ENCODE peak calls at places on chromosome 2, in six cellular contexts. One of them, this sample, is unnamed.

GRCh38 chr2:20443276-20443920 is 3.5 kb upstream of the RHOB start:
- DNase-seq in fibroblast of lung: peak; percentile 76
- DNase-seq in pancreas: peak; percentile 47
- DNase-seq in thoracic aorta: no peak
- DNase-seq in HepG2: peak; percentile 77
- DNase-seq in coronary artery: peak; percentile 75
- DNase-seq in this sample: no peak

GRCh38 chr2:237581751-237582746 is 8.5 kb downstream of the RAB17 start:
- DNase-seq in pancreas: peak; percentile 47
- DNase-seq in fibroblast of lung: peak; percentile 81
- DNase-seq in thoracic aorta: peak; percentile 59
- DNase-seq in HepG2: peak; percentile 82
- DNase-seq in coronary artery: peak; percentile 86
- DNase-seq in this sample: no peak

GRCh38 chr2:38599706-38600105 is 3.0 kb downstream of the HNRNPLL start:
- DNase-seq in pancreas: no peak
- DNase-seq in coronary artery: no peak
- DNase-seq in fibroblast of lung: no peak
- DNase-seq in thoracic aorta: no peak
- DNase-seq in HepG2: peak; percentile 97
- DNase-seq in this sample: no peak

GRCh38 chr2:159098815-159099455 is 130.5 kb downstream of the TANC1 start:
- DNase-seq in coronary artery: no peak
- DNase-seq in fibroblast of lung: no peak
- DNase-seq in thoracic aorta: no peak
- DNase-seq in pancreas: no peak
- DNase-seq in HepG2: peak; percentile 18
- DNase-seq in this sample: no peak

GRCh38 chr2:116510117-116510671 is 1304.3 kb upstream of the DDX18 start:
- DNase-seq in pancreas: no peak
- DNase-seq in thoracic aorta: no peak
- DNase-seq in coronary artery: no peak
- DNase-seq in HepG2: peak; percentile 14
- DNase-seq in fibroblast of lung: no peak
- DNase-seq in this sample: no peak

GRCh38 chr2:205766765-205767359 is 84.6 kb downstream of the NRP2 start:
- DNase-seq in pancreas: no peak
- DNase-seq in fibroblast of lung: peak; percentile 77
- DNase-seq in thoracic aorta: no peak
- DNase-seq in coronary artery: no peak
- DNase-seq in HepG2: peak; percentile 55
- DNase-seq in this sample: no peak

GRCh38 chr2:215728504-215729065 is 284.8 kb downstream of the MREG start:
- DNase-seq in coronary artery: peak; percentile 78
- DNase-seq in thoracic aorta: no peak
- DNase-seq in fibroblast of lung: peak; percentile 99
- DNase-seq in pancreas: no peak
- DNase-seq in HepG2: peak; percentile 34
- DNase-seq in this sample: peak; percentile 72

GRCh38 chr2:100742884-100743283 is 77.1 kb upstream of the NPAS2 start:
- DNase-seq in HepG2: peak; percentile 27
- DNase-seq in thoracic aorta: no peak
- DNase-seq in pancreas: no peak
- DNase-seq in coronary artery: no peak
- DNase-seq in fibroblast of lung: peak; percentile 98
- DNase-seq in this sample: peak; percentile 92

GRCh38 chr2:148130571-148130970 is 109.7 kb downstream of the MBD5 start:
- DNase-seq in HepG2: peak; percentile 34
- DNase-seq in coronary artery: no peak
- DNase-seq in pancreas: no peak
- DNase-seq in thoracic aorta: no peak
- DNase-seq in fibroblast of lung: peak; percentile 27
- DNase-seq in this sample: peak; percentile 15

GRCh38 chr2:174485763-174486613 is 841 bp downstream of the GPR155 start:
- DNase-seq in pancreas: peak; percentile 53
- DNase-seq in thoracic aorta: no peak
- DNase-seq in HepG2: no peak
- DNase-seq in fibroblast of lung: peak; percentile 64
- DNase-seq in coronary artery: no peak
- DNase-seq in this sample: peak; percentile 41

GRCh38 chr2:233210843-233211600 is 40.5 kb upstream of the ATG16L1 start:
- DNase-seq in pancreas: peak; percentile 48
- DNase-seq in coronary artery: no peak
- DNase-seq in HepG2: no peak
- DNase-seq in fibroblast of lung: peak; percentile 92
- DNase-seq in thoracic aorta: no peak
- DNase-seq in this sample: peak; percentile 82

GRCh38 chr2:222582931-222583330 is 73.0 kb downstream of the FARSB start:
- DNase-seq in fibroblast of lung: no peak
- DNase-seq in HepG2: peak; percentile 23
- DNase-seq in coronary artery: no peak
- DNase-seq in thoracic aorta: no peak
- DNase-seq in pancreas: no peak
- DNase-seq in this sample: no peak
- TF ChIP-seq CTCF in fibroblast of lung: peak; percentile 31
- TF ChIP-seq CTCF in HepG2: no peak
- TF ChIP-seq CTCF in coronary artery: no peak
- TF ChIP-seq CTCF in thoracic aorta: no peak
- TF ChIP-seq CTCF in pancreas: no peak
- TF ChIP-seq CTCF in this sample: peak; percentile 26

DNA sequence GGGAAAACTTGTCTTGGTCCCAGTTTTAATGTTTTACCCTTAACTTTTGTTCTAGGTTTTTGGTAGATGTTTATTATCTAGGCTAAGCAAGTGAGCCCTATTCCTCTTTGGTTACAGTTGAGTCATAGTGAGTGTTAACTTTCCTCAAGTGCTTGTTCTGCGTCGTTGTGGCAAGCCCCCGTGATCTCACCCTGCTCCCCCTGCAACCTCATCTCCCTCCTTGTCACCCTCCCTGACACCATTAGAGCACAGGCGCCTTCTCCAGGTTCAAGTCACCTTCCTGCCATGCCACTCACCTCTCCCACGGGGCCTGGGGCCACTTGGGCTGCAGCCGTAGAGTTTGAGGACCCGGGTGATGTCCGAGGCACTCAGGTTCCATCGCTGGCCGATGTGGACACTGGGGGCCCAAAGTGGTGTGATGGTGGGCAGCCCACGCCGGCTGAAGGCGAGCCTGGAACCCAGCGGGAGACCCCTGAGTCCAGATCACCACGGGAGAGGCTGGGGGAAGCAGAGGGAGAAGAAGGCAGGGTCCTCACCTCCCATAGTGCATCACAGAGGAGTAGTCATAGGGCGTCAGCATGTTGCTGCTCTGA is 8.7 kb downstream of the ASTL start:
- DNase-seq in thoracic aorta: no peak
- DNase-seq in coronary artery: no peak
- DNase-seq in pancreas: no peak
- DNase-seq in fibroblast of lung: no peak
- DNase-seq in HepG2: no peak
- DNase-seq in this sample: no peak
- H3K27ac ChIP-seq in thoracic aorta: no peak overlapping the region
- H3K27ac ChIP-seq in coronary artery: no peak overlapping the region
- H3K27ac ChIP-seq in pancreas: no peak overlapping the region
- H3K27ac ChIP-seq in fibroblast of lung: no peak overlapping the region
- H3K27ac ChIP-seq in HepG2: no peak overlapping the region
- H3K27ac ChIP-seq in this sample: no peak overlapping the region

DNA sequence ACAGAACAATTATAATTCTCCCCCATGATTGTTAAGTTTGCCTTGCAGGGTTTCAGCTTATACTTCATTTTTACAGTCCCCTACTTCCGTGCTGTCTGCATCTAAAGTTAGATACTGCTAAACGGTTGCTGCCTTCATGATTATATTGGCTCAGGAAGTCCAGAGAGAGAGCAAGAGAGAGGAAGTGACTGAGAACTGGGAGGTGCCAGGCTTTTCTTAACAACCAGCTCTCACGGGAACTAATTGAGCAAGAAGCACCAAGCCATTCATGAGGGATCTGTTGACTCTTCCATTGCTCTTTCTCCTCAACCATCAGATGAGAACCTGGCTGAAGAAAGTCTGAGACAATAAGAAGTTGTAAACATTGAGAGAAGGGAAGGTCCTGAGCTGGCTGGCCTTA is 125.5 kb upstream of the SIX2 start:
- DNase-seq in pancreas: no peak
- DNase-seq in thoracic aorta: no peak
- DNase-seq in HepG2: no peak
- DNase-seq in coronary artery: no peak
- DNase-seq in fibroblast of lung: peak; percentile 36
- DNase-seq in this sample: no peak
- H3K4me3 ChIP-seq in pancreas: no peak overlapping the region
- H3K4me3 ChIP-seq in thoracic aorta: no peak overlapping the region
- H3K4me3 ChIP-seq in HepG2: no peak overlapping the region
- H3K4me3 ChIP-seq in coronary artery: no peak overlapping the region
- H3K4me3 ChIP-seq in fibroblast of lung: no peak overlapping the region
- H3K4me3 ChIP-seq in this sample: no peak overlapping the region

DNA sequence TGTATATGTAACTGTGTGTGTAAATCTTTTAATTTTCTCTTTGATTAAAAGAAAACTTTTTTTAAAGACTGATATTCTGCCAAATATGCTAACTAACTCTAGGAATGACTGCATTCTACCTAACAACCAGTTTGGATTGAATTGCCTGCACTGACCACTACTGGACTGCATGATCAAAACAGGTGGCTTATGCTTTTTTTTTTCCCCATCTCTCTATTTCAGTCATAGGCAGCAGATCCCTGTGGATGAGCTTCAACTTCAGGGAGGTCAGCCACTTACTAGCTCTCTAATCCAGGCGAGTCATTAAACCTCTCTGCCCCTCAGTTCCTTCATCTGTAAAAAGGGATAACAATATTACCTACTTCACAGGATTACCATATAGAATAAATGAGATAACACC is 138.6 kb upstream of the SERTAD2 start:
- DNase-seq in pancreas: no peak
- DNase-seq in HepG2: peak; percentile 21
- DNase-seq in fibroblast of lung: no peak
- DNase-seq in thoracic aorta: no peak
- DNase-seq in coronary artery: no peak
- DNase-seq in this sample: no peak
- TF ChIP-seq CTCF in pancreas: no peak
- TF ChIP-seq CTCF in HepG2: peak; percentile 33
- TF ChIP-seq CTCF in fibroblast of lung: no peak
- TF ChIP-seq CTCF in thoracic aorta: no peak
- TF ChIP-seq CTCF in coronary artery: no peak
- TF ChIP-seq CTCF in this sample: peak; percentile 18

GRCh38 chr2:226552571-226553285 is 246.9 kb downstream of the IRS1 start:
- DNase-seq in thoracic aorta: no peak
- DNase-seq in pancreas: no peak
- DNase-seq in HepG2: no peak
- DNase-seq in coronary artery: no peak
- DNase-seq in fibroblast of lung: no peak
- DNase-seq in this sample: no peak

GRCh38 chr2:226553333-226553732 is 246.3 kb downstream of the IRS1 start:
- DNase-seq in pancreas: no peak
- DNase-seq in fibroblast of lung: no peak
- DNase-seq in thoracic aorta: no peak
- DNase-seq in coronary artery: no peak
- DNase-seq in HepG2: no peak
- DNase-seq in this sample: no peak

GRCh38 chr2:226554726-226555125 is 244.9 kb downstream of the IRS1 start:
- DNase-seq in pancreas: no peak
- DNase-seq in thoracic aorta: no peak
- DNase-seq in HepG2: no peak
- DNase-seq in coronary artery: no peak
- DNase-seq in fibroblast of lung: no peak
- DNase-seq in this sample: no peak

GRCh38 chr2:226558418-226558817 is 241.2 kb downstream of the IRS1 start:
- DNase-seq in HepG2: no peak
- DNase-seq in fibroblast of lung: no peak
- DNase-seq in pancreas: no peak
- DNase-seq in thoracic aorta: no peak
- DNase-seq in coronary artery: no peak
- DNase-seq in this sample: no peak

GRCh38 chr2:226556050-226556449 is 243.6 kb downstream of the IRS1 start:
- DNase-seq in pancreas: no peak
- DNase-seq in fibroblast of lung: no peak
- DNase-seq in coronary artery: no peak
- DNase-seq in HepG2: peak; percentile 42
- DNase-seq in thoracic aorta: no peak
- DNase-seq in this sample: no peak
- H3K27ac ChIP-seq in pancreas: no peak overlapping the region
- H3K27ac ChIP-seq in fibroblast of lung: no peak overlapping the region
- H3K27ac ChIP-seq in coronary artery: no peak overlapping the region
- H3K27ac ChIP-seq in HepG2: no peak overlapping the region
- H3K27ac ChIP-seq in thoracic aorta: no peak overlapping the region
- H3K27ac ChIP-seq in this sample: no peak overlapping the region

GRCh38 chr2:178194600-178195389 is 483 bp downstream of the OSBPL6 start:
- DNase-seq in HepG2: no peak
- DNase-seq in thoracic aorta: no peak
- DNase-seq in fibroblast of lung: peak; percentile 49
- DNase-seq in coronary artery: peak; percentile 76
- DNase-seq in pancreas: peak; percentile 42
- DNase-seq in this sample: no peak

GRCh38 chr2:178195390-178196166 is 1.3 kb downstream of the OSBPL6 start:
- DNase-seq in coronary artery: no peak
- DNase-seq in thoracic aorta: no peak
- DNase-seq in fibroblast of lung: peak; percentile 9
- DNase-seq in HepG2: no peak
- DNase-seq in pancreas: no peak
- DNase-seq in this sample: no peak

GRCh38 chr2:178190938-178191910 is 3.1 kb upstream of the OSBPL6 start:
- DNase-seq in coronary artery: no peak
- DNase-seq in HepG2: no peak
- DNase-seq in thoracic aorta: no peak
- DNase-seq in pancreas: no peak
- DNase-seq in fibroblast of lung: no peak
- DNase-seq in this sample: no peak

GRCh38 chr2:178193823-178194599 is at the start of gene OSBPL6:
- DNase-seq in fibroblast of lung: peak; percentile 77
- DNase-seq in pancreas: peak; percentile 83
- DNase-seq in thoracic aorta: peak; percentile 8
- DNase-seq in HepG2: peak; percentile 28
- DNase-seq in coronary artery: peak; percentile 86
- DNase-seq in this sample: no peak

DNA sequence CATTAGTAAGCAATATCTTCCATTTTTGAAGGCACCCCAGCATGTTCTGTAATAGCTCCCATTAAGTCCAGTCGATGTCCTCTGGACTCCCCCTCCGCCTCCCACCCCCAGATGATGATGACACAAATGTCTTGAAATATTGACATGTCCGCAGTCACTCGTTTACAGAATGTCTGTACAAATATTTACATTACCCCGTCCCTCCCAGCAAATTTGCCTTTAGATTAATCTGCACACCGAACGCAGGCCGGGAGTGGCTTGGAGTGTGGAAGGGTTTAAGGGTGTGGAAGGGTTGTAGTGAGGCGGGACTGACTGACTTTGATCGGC is 853 bp upstream of the OSBPL6 start:
- DNase-seq in fibroblast of lung: no peak
- DNase-seq in thoracic aorta: no peak
- DNase-seq in coronary artery: no peak
- DNase-seq in pancreas: no peak
- DNase-seq in HepG2: peak; percentile 85
- DNase-seq in this sample: no peak
- H3K4me3 ChIP-seq in fibroblast of lung: peak overlapping the region; percentile 71
- H3K4me3 ChIP-seq in thoracic aorta: peak overlapping the region; percentile 86
- H3K4me3 ChIP-seq in coronary artery: peak overlapping the region; percentile 92
- H3K4me3 ChIP-seq in pancreas: peak overlapping the region; percentile 97
- H3K4me3 ChIP-seq in HepG2: peak overlapping the region; percentile 78
- H3K4me3 ChIP-seq in this sample: peak overlapping the region; percentile 76

GRCh38 chr2:200615247-200615646 is 29.4 kb downstream of the AOX1 start:
- DNase-seq in coronary artery: no peak
- DNase-seq in pancreas: no peak
- DNase-seq in fibroblast of lung: peak; percentile 72
- DNase-seq in thoracic aorta: no peak
- DNase-seq in HepG2: peak; percentile 68
- DNase-seq in this sample: peak; percentile 16
- TF ChIP-seq CTCF in coronary artery: no peak
- TF ChIP-seq CTCF in pancreas: no peak
- TF ChIP-seq CTCF in fibroblast of lung: peak; percentile 11
- TF ChIP-seq CTCF in thoracic aorta: no peak
- TF ChIP-seq CTCF in HepG2: no peak
- TF ChIP-seq CTCF in this sample: peak; percentile 34

GRCh38 chr2:46269545-46270273 is 27.5 kb upstream of the EPAS1 start:
- DNase-seq in pancreas: no peak
- DNase-seq in fibroblast of lung: no peak
- DNase-seq in coronary artery: no peak
- DNase-seq in HepG2: no peak
- DNase-seq in thoracic aorta: no peak
- DNase-seq in this sample: no peak
- H3K27ac ChIP-seq in pancreas: no peak overlapping the region
- H3K27ac ChIP-seq in fibroblast of lung: no peak overlapping the region
- H3K27ac ChIP-seq in coronary artery: no peak overlapping the region
- H3K27ac ChIP-seq in HepG2: no peak overlapping the region
- H3K27ac ChIP-seq in thoracic aorta: no peak overlapping the region
- H3K27ac ChIP-seq in this sample: no peak overlapping the region